ENCODE peak calls at places on chromosomes 16 and 17, in eight cellular contexts. R, X, T, G, D, Y, H and F are unnamed samples.

GRCh38 chr16:28136751-28137434 is 73.4 kb upstream of the GSG1L start:
- DNase-seq in R (no peak), X (no peak), T (no peak), G (no peak), D (no peak), Y (no peak), H (no peak), F (no peak)

GRCh38 chr16:80739523-80739922 is 64.9 kb downstream of the CDYL2 start:
- DNase-seq in R (no peak), X (no peak), T (no peak), G (no peak), D (no peak), Y (no peak), H (no peak), F (no peak)

GRCh38 chr16:87662254-87663204 is 60.2 kb downstream of the JPH3 start:
- DNase-seq in R (no peak), X (no peak), T (no peak), G (no peak), D (no peak), Y (no peak), H (no peak), F (no peak)

GRCh38 chr17:57910462-57910861 is 44.8 kb downstream of the CUEDC1 start:
- DNase-seq in R (no peak), X (no peak), T (no peak), G (no peak), D (no peak), Y (no peak), H (no peak), F (no peak)

GRCh38 chr16:70476272-70477020 is 22.1 kb downstream of the FCSK start:
- DNase-seq in R (no peak), X (peak; percentile 85), T (no peak), G (peak; percentile 83), D (no peak), Y (no peak), H (peak; percentile 66), F (peak; percentile 73)

GRCh38 chr17:79630120-79630519 is 19.3 kb upstream of the RBFOX3 start:
- DNase-seq in R (peak; percentile 2), X (no peak), T (no peak), G (no peak), D (peak; percentile 62), Y (no peak), H (no peak), F (no peak)

GRCh38 chr17:1490643-1491405 is 1.7 kb downstream of the MYO1C start:
- DNase-seq in R (peak; percentile 83), X (peak; percentile 45), T (peak; percentile 22), G (peak; percentile 64), D (no peak), Y (peak; percentile 38), H (peak; percentile 33), F (peak; percentile 48)

GRCh38 chr16:12054868-12055267 is 78.3 kb downstream of the SNX29 start:
- DNase-seq in R (no peak), X (no peak), T (no peak), G (no peak), D (no peak), Y (no peak), H (no peak), F (no peak)

GRCh38 chr17:69883139-69883538 is 191.9 kb upstream of the KCNJ16 start:
- DNase-seq in R (no peak), X (no peak), T (no peak), G (no peak), D (no peak), Y (no peak), H (no peak), F (no peak)

GRCh38 chr16:68083861-68084503 is 1.2 kb upstream of the NFATC3 start:
- DNase-seq in R (no peak), X (peak; percentile 70), T (no peak), G (peak; percentile 65), D (no peak), Y (no peak), H (peak; percentile 38), F (no peak)

GRCh38 chr17:33686171-33686570 is 393.1 kb upstream of the ASIC2 start:
- DNase-seq in R (no peak), X (no peak), T (no peak), G (peak; percentile 4), D (no peak), Y (peak; percentile 5), H (no peak), F (no peak)

GRCh38 chr16:13055480-13055879 is 154.1 kb downstream of the SHISA9 start:
- DNase-seq in R (no peak), X (no peak), T (no peak), G (no peak), D (no peak), Y (no peak), H (no peak), F (no peak)

GRCh38 chr16:78505544-78506371 is 406.3 kb downstream of the WWOX start:
- DNase-seq in R (peak; percentile 71), X (no peak), T (peak; percentile 36), G (no peak), D (no peak), Y (peak; percentile 40), H (no peak), F (no peak)

GRCh38 chr17:9729034-9729650 is 62.2 kb downstream of the DHRS7C start:
- DNase-seq in R (no peak), X (peak; percentile 38), T (peak; percentile 2), G (peak; percentile 54), D (no peak), Y (peak; percentile 27), H (peak; percentile 27), F (peak; percentile 47)

GRCh38 chr16:68005786-68006286 is 6.6 kb upstream of the DPEP2 start:
- DNase-seq in R (no peak), X (no peak), T (no peak), G (no peak), D (no peak), Y (no peak), H (no peak), F (peak; percentile 56)

GRCh38 chr17:34626141-34626681 is 46.8 kb downstream of the TMEM132E start:
- DNase-seq in R (no peak), X (no peak), T (no peak), G (no peak), D (no peak), Y (no peak), H (no peak), F (no peak)

GRCh38 chr17:47698749-47699535 is 5.0 kb downstream of the TBKBP1 start:
- DNase-seq in R (peak; percentile 55), X (peak; percentile 32), T (no peak), G (peak; percentile 53), D (peak; percentile 93), Y (peak; percentile 35), H (no peak), F (peak; percentile 61)

GRCh38 chr17:21283482-21284318 is 811 bp upstream of the MAP2K3 start:
- DNase-seq in R (no peak), X (no peak), T (no peak), G (peak; percentile 60), D (no peak), Y (no peak), H (no peak), F (peak; percentile 25)

GRCh38 chr17:7307686-7308624 is 527 bp downstream of the EIF5A start:
- DNase-seq in R (peak; percentile 59), X (no peak), T (no peak), G (peak; percentile 38), D (no peak), Y (no peak), H (peak; percentile 47), F (no peak)

GRCh38 chr17:45135978-45136791 is 698 bp downstream of the ACBD4 start:
- DNase-seq in R (peak; percentile 22), X (no peak), T (no peak), G (no peak), D (peak; percentile 81), Y (no peak), H (no peak), F (no peak)

GRCh38 chr16:86281435-86281834 is 228.9 kb upstream of the FOXF1 start:
- DNase-seq in R (no peak), X (no peak), T (no peak), G (no peak), D (no peak), Y (no peak), H (no peak), F (no peak)

GRCh38 chr17:19383681-19384470 is 3.1 kb downstream of the MFAP4 start:
- DNase-seq in R (peak; percentile 53), X (no peak), T (no peak), G (no peak), D (peak; percentile 71), Y (no peak), H (no peak), F (no peak)

GRCh38 chr17:58330544-58330996 is 2.0 kb upstream of the TSPOAP1 start:
- DNase-seq in R (peak; percentile 11), X (no peak), T (no peak), G (no peak), D (peak; percentile 57), Y (no peak), H (no peak), F (no peak)

GRCh38 chr17:81309140-81309858 is 14.2 kb upstream of the SLC38A10 start:
- DNase-seq in R (peak; percentile 93), X (peak; percentile 75), T (peak; percentile 48), G (peak; percentile 78), D (no peak), Y (no peak), H (peak; percentile 61), F (peak; percentile 92)

GRCh38 chr16:15775209-15775608 is 81.6 kb downstream of the MYH11 start:
- DNase-seq in R (no peak), X (peak; percentile 27), T (peak; percentile 18), G (peak; percentile 32), D (no peak), Y (no peak), H (peak; percentile 27), F (no peak)

GRCh38 chr17:39404542-39405378 is 3.3 kb upstream of the FBXL20 start:
- DNase-seq in R (no peak), X (peak; percentile 72), T (no peak), G (peak; percentile 89), D (no peak), Y (no peak), H (peak; percentile 93), F (peak; percentile 75)

GRCh38 chr17:78900816-78901215 is 2.2 kb downstream of the CEP295NL start:
- DNase-seq in R (no peak), X (no peak), T (no peak), G (no peak), D (no peak), Y (no peak), H (no peak), F (no peak)

GRCh38 chr16:69709456-69710084 is 16.8 kb downstream of the NQO1 start:
- DNase-seq in R (no peak), X (peak; percentile 69), T (peak; percentile 61), G (peak; percentile 68), D (no peak), Y (peak; percentile 35), H (peak; percentile 62), F (no peak)

GRCh38 chr16:27945233-27945975 is 118.1 kb downstream of the GSG1L start:
- DNase-seq in R (no peak), X (no peak), T (no peak), G (no peak), D (no peak), Y (no peak), H (no peak), F (no peak)

GRCh38 chr17:66152756-66153155 is 39.2 kb downstream of the CEP112 start:
- DNase-seq in R (no peak), X (peak; percentile 36), T (no peak), G (peak; percentile 60), D (no peak), Y (no peak), H (peak; percentile 37), F (no peak)

GRCh38 chr16:2842340-2843000 is 12.4 kb downstream of the ZG16B start:
- DNase-seq in R (peak; percentile 30), X (peak; percentile 80), T (no peak), G (no peak), D (no peak), Y (no peak), H (no peak), F (no peak)

GRCh38 chr17:66952031-66952524 is 12.4 kb upstream of the CACNG4 start:
- DNase-seq in R (no peak), X (peak; percentile 96), T (no peak), G (peak; percentile 91), D (no peak), Y (no peak), H (peak; percentile 78), F (peak; percentile 96)

GRCh38 chr17:39818282-39819000 is 45.7 kb downstream of the IKZF3 start:
- DNase-seq in R (no peak), X (no peak), T (no peak), G (no peak), D (no peak), Y (no peak), H (no peak), F (no peak)

GRCh38 chr17:40567377-40567776 is 2.1 kb upstream of the CCR7 start:
- DNase-seq in R (no peak), X (no peak), T (no peak), G (no peak), D (no peak), Y (no peak), H (no peak), F (no peak)